ENCODE peak calls at places on chromosome 17, in six cellular contexts. One of them, this sample, is unnamed.
A peak's percentile ranks its signal among the peaks of the same experiment; 100 is the strongest.

GRCh38 chr17:78117027-78117981 is 11.3 kb downstream of the TMC6 start:
- DNase-seq in stomach: peak; percentile 60
- DNase-seq in GM12878: no peak
- DNase-seq in SK-N-SH: peak; percentile 92
- DNase-seq in sigmoid colon: no peak
- DNase-seq in suprapubic skin: no peak
- DNase-seq in this sample: peak; percentile 53

GRCh38 chr17:32355649-32356377 is 5.9 kb downstream of the ZNF207 start:
- DNase-seq in stomach: no peak
- DNase-seq in SK-N-SH: no peak
- DNase-seq in GM12878: no peak
- DNase-seq in suprapubic skin: no peak
- DNase-seq in sigmoid colon: no peak
- DNase-seq in this sample: no peak

GRCh38 chr17:5286846-5287245 is 4.8 kb downstream of the RABEP1 start:
- DNase-seq in GM12878: no peak
- DNase-seq in sigmoid colon: no peak
- DNase-seq in suprapubic skin: no peak
- DNase-seq in SK-N-SH: no peak
- DNase-seq in stomach: no peak
- DNase-seq in this sample: no peak

GRCh38 chr17:82334622-82335394 is 1.2 kb upstream of the SECTM1 start:
- DNase-seq in GM12878: no peak
- DNase-seq in suprapubic skin: no peak
- DNase-seq in sigmoid colon: no peak
- DNase-seq in stomach: no peak
- DNase-seq in SK-N-SH: no peak
- DNase-seq in this sample: no peak

GRCh38 chr17:60969500-60970037 is 291.9 kb downstream of the BCAS3 start:
- DNase-seq in GM12878: no peak
- DNase-seq in SK-N-SH: no peak
- DNase-seq in sigmoid colon: no peak
- DNase-seq in suprapubic skin: no peak
- DNase-seq in stomach: no peak
- DNase-seq in this sample: no peak

GRCh38 chr17:63998050-63998720 is at the start of gene PRR29:
- DNase-seq in SK-N-SH: peak; percentile 100
- DNase-seq in stomach: peak; percentile 74
- DNase-seq in suprapubic skin: peak; percentile 81
- DNase-seq in GM12878: no peak
- DNase-seq in sigmoid colon: peak; percentile 77
- DNase-seq in this sample: peak; percentile 63

GRCh38 chr17:4936436-4936835 is 3.4 kb downstream of the SLC25A11 start:
- DNase-seq in suprapubic skin: no peak
- DNase-seq in GM12878: no peak
- DNase-seq in SK-N-SH: no peak
- DNase-seq in sigmoid colon: no peak
- DNase-seq in stomach: no peak
- DNase-seq in this sample: no peak

GRCh38 chr17:57535652-57536018 is 209.5 kb downstream of the CCDC182 start:
- DNase-seq in suprapubic skin: no peak
- DNase-seq in SK-N-SH: no peak
- DNase-seq in stomach: no peak
- DNase-seq in GM12878: no peak
- DNase-seq in sigmoid colon: no peak
- DNase-seq in this sample: no peak

GRCh38 chr17:79388556-79389295 is 222.1 kb downstream of the RBFOX3 start:
- DNase-seq in SK-N-SH: peak; percentile 95
- DNase-seq in GM12878: no peak
- DNase-seq in sigmoid colon: no peak
- DNase-seq in suprapubic skin: no peak
- DNase-seq in stomach: peak; percentile 64
- DNase-seq in this sample: peak; percentile 54

GRCh38 chr17:62718420-62718819 is 89.7 kb downstream of the MARCHF10 start:
- DNase-seq in stomach: no peak
- DNase-seq in GM12878: no peak
- DNase-seq in suprapubic skin: no peak
- DNase-seq in SK-N-SH: no peak
- DNase-seq in sigmoid colon: no peak
- DNase-seq in this sample: no peak

GRCh38 chr17:80945736-80946135 is 45.9 kb upstream of the CHMP6 start:
- DNase-seq in SK-N-SH: peak; percentile 36
- DNase-seq in stomach: no peak
- DNase-seq in sigmoid colon: peak; percentile 61
- DNase-seq in GM12878: no peak
- DNase-seq in suprapubic skin: no peak
- DNase-seq in this sample: no peak

GRCh38 chr17:15744885-15745284 is 12.8 kb downstream of the TBC1D26 start:
- DNase-seq in SK-N-SH: peak; percentile 51
- DNase-seq in suprapubic skin: no peak
- DNase-seq in stomach: no peak
- DNase-seq in GM12878: no peak
- DNase-seq in sigmoid colon: no peak
- DNase-seq in this sample: no peak

GRCh38 chr17:82596837-82597672 is 51.2 kb downstream of the WDR45B start:
- DNase-seq in SK-N-SH: peak; percentile 29
- DNase-seq in sigmoid colon: no peak
- DNase-seq in GM12878: no peak
- DNase-seq in stomach: no peak
- DNase-seq in suprapubic skin: peak; percentile 72
- DNase-seq in this sample: no peak

GRCh38 chr17:78583091-78583490 is 5.9 kb upstream of the DNAH17 start:
- DNase-seq in sigmoid colon: no peak
- DNase-seq in stomach: no peak
- DNase-seq in SK-N-SH: peak; percentile 63
- DNase-seq in GM12878: no peak
- DNase-seq in suprapubic skin: no peak
- DNase-seq in this sample: no peak

GRCh38 chr17:57577751-57578607 is 167.1 kb downstream of the CCDC182 start:
- DNase-seq in SK-N-SH: peak; percentile 47
- DNase-seq in GM12878: no peak
- DNase-seq in stomach: no peak
- DNase-seq in suprapubic skin: no peak
- DNase-seq in sigmoid colon: peak; percentile 79
- DNase-seq in this sample: no peak

GRCh38 chr17:58338907-58339774 is 10.5 kb upstream of the TSPOAP1 start:
- DNase-seq in stomach: no peak
- DNase-seq in sigmoid colon: peak; percentile 80
- DNase-seq in SK-N-SH: peak; percentile 79
- DNase-seq in GM12878: peak; percentile 87
- DNase-seq in suprapubic skin: no peak
- DNase-seq in this sample: peak; percentile 72

GRCh38 chr17:73831699-73832098 is 187.5 kb upstream of the SDK2 start:
- DNase-seq in stomach: no peak
- DNase-seq in sigmoid colon: no peak
- DNase-seq in SK-N-SH: no peak
- DNase-seq in GM12878: no peak
- DNase-seq in suprapubic skin: no peak
- DNase-seq in this sample: no peak

DNA sequence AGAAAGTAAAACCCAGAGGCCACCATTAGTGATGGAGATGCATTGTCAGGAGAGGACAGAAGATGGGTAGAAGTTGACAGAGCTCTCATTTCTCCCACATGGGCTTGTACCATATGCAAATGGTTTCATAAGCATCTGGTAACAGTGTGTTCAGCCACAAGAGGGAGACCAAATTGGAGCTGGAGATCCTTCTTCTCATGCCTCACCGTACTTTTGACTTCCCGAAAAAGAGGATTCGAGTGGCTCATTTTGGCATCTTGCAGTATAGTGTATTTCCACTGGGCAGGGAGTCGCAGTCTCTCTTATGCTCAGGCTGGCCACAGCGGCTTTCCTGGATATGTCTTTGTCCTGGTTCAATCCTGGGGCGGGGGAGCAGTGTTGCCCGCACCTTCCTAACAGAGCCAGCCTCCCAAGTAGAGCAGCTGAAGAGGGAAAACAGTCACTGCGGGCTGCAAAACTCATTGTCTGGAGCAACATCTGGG is 23.8 kb downstream of the TBC1D3B start:
- DNase-seq in sigmoid colon: no peak
- DNase-seq in GM12878: no peak
- DNase-seq in stomach: no peak
- DNase-seq in SK-N-SH: no peak
- DNase-seq in suprapubic skin: no peak
- DNase-seq in this sample: no peak
- TF ChIP-seq CTCF in sigmoid colon: no peak
- TF ChIP-seq CTCF in GM12878: no peak
- TF ChIP-seq CTCF in stomach: no peak
- TF ChIP-seq CTCF in SK-N-SH: no peak
- TF ChIP-seq CTCF in suprapubic skin: no peak
- TF ChIP-seq CTCF in this sample: no peak

GRCh38 chr17:45146166-45146565 is 2.1 kb upstream of the HEXIM1 start:
- DNase-seq in stomach: no peak
- DNase-seq in sigmoid colon: peak; percentile 71
- DNase-seq in SK-N-SH: no peak
- DNase-seq in suprapubic skin: no peak
- DNase-seq in GM12878: no peak
- DNase-seq in this sample: no peak

GRCh38 chr17:45143101-45143670 is 5.1 kb upstream of the HEXIM1 start:
- DNase-seq in GM12878: no peak
- DNase-seq in stomach: no peak
- DNase-seq in sigmoid colon: no peak
- DNase-seq in SK-N-SH: no peak
- DNase-seq in suprapubic skin: no peak
- DNase-seq in this sample: no peak

GRCh38 chr17:45143767-45144198 is 4.5 kb upstream of the HEXIM1 start:
- DNase-seq in GM12878: no peak
- DNase-seq in sigmoid colon: peak; percentile 98
- DNase-seq in stomach: peak; percentile 65
- DNase-seq in suprapubic skin: peak; percentile 96
- DNase-seq in SK-N-SH: peak; percentile 17
- DNase-seq in this sample: peak; percentile 78

GRCh38 chr17:45145035-45145389 is 3.3 kb upstream of the HEXIM1 start:
- DNase-seq in stomach: no peak
- DNase-seq in GM12878: no peak
- DNase-seq in sigmoid colon: peak; percentile 66
- DNase-seq in suprapubic skin: no peak
- DNase-seq in SK-N-SH: no peak
- DNase-seq in this sample: no peak

GRCh38 chr17:45144199-45145034 is 3.9 kb upstream of the HEXIM1 start:
- DNase-seq in GM12878: no peak
- DNase-seq in SK-N-SH: peak; percentile 21
- DNase-seq in suprapubic skin: no peak
- DNase-seq in stomach: peak; percentile 54
- DNase-seq in sigmoid colon: peak; percentile 86
- DNase-seq in this sample: peak; percentile 69
- TF ChIP-seq POLR2AphosphoS5 in GM12878: no peak
- TF ChIP-seq POLR2AphosphoS5 in SK-N-SH: no peak
- TF ChIP-seq POLR2AphosphoS5 in suprapubic skin: no peak
- TF ChIP-seq POLR2AphosphoS5 in stomach: no peak
- TF ChIP-seq POLR2AphosphoS5 in sigmoid colon: peak; percentile 10
- TF ChIP-seq POLR2AphosphoS5 in this sample: peak; percentile 8

GRCh38 chr17:39230361-39230760 is 4.6 kb upstream of the STAC2 start:
- DNase-seq in GM12878: no peak
- DNase-seq in SK-N-SH: no peak
- DNase-seq in sigmoid colon: no peak
- DNase-seq in suprapubic skin: no peak
- DNase-seq in stomach: no peak
- DNase-seq in this sample: no peak

GRCh38 chr17:39231091-39231561 is 5.4 kb upstream of the STAC2 start:
- DNase-seq in GM12878: no peak
- DNase-seq in suprapubic skin: no peak
- DNase-seq in SK-N-SH: peak; percentile 71
- DNase-seq in sigmoid colon: no peak
- DNase-seq in stomach: no peak
- DNase-seq in this sample: no peak

GRCh38 chr17:39229274-39229913 is 3.6 kb upstream of the STAC2 start:
- DNase-seq in sigmoid colon: no peak
- DNase-seq in stomach: no peak
- DNase-seq in suprapubic skin: no peak
- DNase-seq in GM12878: no peak
- DNase-seq in SK-N-SH: no peak
- DNase-seq in this sample: no peak

GRCh38 chr17:39235555-39236221 is 9.9 kb upstream of the STAC2 start:
- DNase-seq in SK-N-SH: peak; percentile 80
- DNase-seq in GM12878: peak; percentile 24
- DNase-seq in sigmoid colon: no peak
- DNase-seq in stomach: no peak
- DNase-seq in suprapubic skin: no peak
- DNase-seq in this sample: peak; percentile 29

DNA sequence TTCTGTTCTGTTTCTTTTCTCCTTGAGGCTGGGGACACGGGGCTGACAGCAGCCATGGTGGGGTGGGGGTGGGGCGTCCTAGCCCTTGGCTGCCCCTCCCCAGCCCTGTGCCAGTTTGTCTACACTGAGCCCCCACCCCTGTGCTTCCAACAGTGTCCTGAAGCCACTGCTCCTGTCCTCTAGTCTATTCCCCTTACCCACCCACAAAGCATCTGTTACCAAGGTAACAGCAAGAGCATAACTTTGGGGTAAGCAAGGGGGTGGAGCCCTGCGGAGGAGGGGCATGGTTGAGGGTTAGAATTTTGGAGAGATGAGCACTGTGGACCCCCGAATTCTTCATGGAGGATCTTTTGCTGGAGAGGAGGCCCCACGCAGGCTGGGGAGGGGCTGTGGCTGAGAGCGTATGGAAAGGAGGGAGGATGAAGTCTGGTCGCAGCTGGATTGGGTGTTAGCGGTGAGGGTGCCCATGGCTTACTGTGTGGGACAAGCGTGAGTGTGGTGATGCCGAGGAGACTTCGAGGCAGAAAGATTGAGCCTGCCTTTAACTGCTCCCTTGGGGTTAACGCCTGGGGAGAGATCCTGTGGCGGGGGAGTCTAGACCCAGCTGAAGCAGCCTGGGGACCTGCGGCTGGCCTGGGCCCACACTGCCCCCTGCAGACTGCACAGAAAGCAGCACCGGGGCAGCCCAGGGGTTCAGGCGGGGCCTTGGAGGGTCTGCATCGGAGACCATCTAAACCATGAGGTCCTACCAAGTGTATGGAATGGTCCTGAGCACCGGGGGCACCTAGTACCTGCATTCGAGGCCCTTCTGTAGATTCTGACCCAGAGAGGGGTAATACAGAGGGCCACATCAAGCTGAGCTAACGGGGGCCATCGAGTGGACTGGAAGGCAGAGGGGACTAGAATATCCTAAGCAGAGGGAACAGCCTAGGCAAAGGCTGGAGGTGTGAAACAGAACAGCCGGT is 6.1 kb upstream of the STAC2 start:
- DNase-seq in SK-N-SH: peak; percentile 86
- DNase-seq in GM12878: no peak
- DNase-seq in stomach: peak; percentile 49
- DNase-seq in suprapubic skin: no peak
- DNase-seq in sigmoid colon: peak; percentile 74
- DNase-seq in this sample: peak; percentile 50
- TF ChIP-seq EP300 in SK-N-SH: no peak
- TF ChIP-seq EP300 in GM12878: no peak
- TF ChIP-seq EP300 in stomach: no peak
- TF ChIP-seq EP300 in suprapubic skin: no peak
- TF ChIP-seq EP300 in sigmoid colon: no peak
- TF ChIP-seq EP300 in this sample: no peak

DNA sequence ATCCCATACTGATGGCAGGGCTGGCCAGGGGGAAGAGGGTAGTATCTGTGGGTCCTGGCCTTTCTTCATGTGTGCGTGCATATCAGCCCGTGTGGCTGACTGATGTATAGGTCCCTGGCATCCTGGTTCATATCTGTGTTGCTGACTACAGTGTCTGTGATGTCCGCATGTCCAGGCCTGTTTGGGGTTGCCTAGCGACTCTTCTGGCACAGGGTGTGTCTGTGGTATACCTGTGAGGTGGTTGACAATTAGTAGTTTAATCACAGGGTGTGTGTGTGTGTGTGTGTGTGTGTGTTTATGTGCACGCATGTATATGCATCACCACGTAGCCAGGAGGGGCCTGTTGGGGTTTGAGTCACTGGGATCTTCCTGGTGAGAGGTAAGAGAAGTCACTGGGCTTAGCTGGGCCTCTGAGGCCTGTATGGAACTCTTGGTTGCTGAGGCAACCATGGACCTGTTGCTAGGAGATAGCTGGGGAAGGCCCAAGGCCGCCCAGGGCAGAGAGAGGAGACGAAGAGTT is 634 bp upstream of the TMEM95 start:
- DNase-seq in suprapubic skin: no peak
- DNase-seq in GM12878: no peak
- DNase-seq in sigmoid colon: no peak
- DNase-seq in SK-N-SH: no peak
- DNase-seq in stomach: no peak
- DNase-seq in this sample: peak; percentile 22
- TF ChIP-seq CTCF in suprapubic skin: no peak
- TF ChIP-seq CTCF in GM12878: no peak
- TF ChIP-seq CTCF in sigmoid colon: no peak
- TF ChIP-seq CTCF in SK-N-SH: no peak
- TF ChIP-seq CTCF in stomach: no peak
- TF ChIP-seq CTCF in this sample: no peak